ENCODE peak calls at places on chromosomes 6 and 20, in seven cellular contexts. O, P, M, B, K, R and Z are unnamed samples.

GRCh38 chr6:3227363-3228045 is at the start of gene TUBB2B:
- DNase-seq in O (no peak), P (no peak), M (no peak), B (peak), K (peak), R (no peak), Z (no peak)

GRCh38 chr6:156310701-156311100 is 466.5 kb upstream of the ARID1B start:
- DNase-seq in O (no peak), P (no peak), M (no peak), B (peak), K (no peak), R (no peak), Z (no peak)

GRCh38 chr6:76644231-76644630 is 571.8 kb upstream of the IMPG1 start:
- DNase-seq in O (no peak), P (no peak), M (no peak), B (no peak), K (no peak), R (no peak), Z (no peak)

GRCh38 chr6:53921639-53922038 is 126.8 kb downstream of the LRRC1 start:
- DNase-seq in O (no peak), P (no peak), M (no peak), B (no peak), K (no peak), R (no peak), Z (no peak)

GRCh38 chr20:59122377-59122932 is 41.2 kb upstream of the ZNF831 start:
- DNase-seq in O (no peak), P (no peak), M (no peak), B (no peak), K (no peak), R (no peak), Z (no peak)

GRCh38 chr6:162907876-162908481 is 180.2 kb downstream of the PACRG start:
- DNase-seq in O (no peak), P (no peak), M (peak), B (peak), K (peak), R (no peak), Z (no peak)

GRCh38 chr6:168432196-168432595 is 8.8 kb upstream of the SMOC2 start:
- DNase-seq in O (no peak), P (no peak), M (no peak), B (no peak), K (no peak), R (no peak), Z (no peak)

GRCh38 chr20:57398231-57398821 is 7.1 kb downstream of the RBM38 start:
- DNase-seq in O (peak), P (peak), M (no peak), B (no peak), K (no peak), R (peak), Z (peak)

GRCh38 chr20:47146703-47147102 is 209.8 kb downstream of the ZMYND8 start:
- DNase-seq in O (no peak), P (no peak), M (no peak), B (no peak), K (peak), R (no peak), Z (no peak)

GRCh38 chr20:60063739-60064138 is 105.5 kb downstream of the CDH26 start:
- DNase-seq in O (no peak), P (no peak), M (no peak), B (no peak), K (no peak), R (no peak), Z (no peak)

GRCh38 chr20:9179193-9179802 is 110.4 kb downstream of the PLCB4 start:
- DNase-seq in O (no peak), P (no peak), M (peak), B (no peak), K (peak), R (no peak), Z (no peak)

GRCh38 chr6:81105998-81106397 is 646.5 kb downstream of the TENT5A start:
- DNase-seq in O (no peak), P (no peak), M (no peak), B (peak), K (no peak), R (no peak), Z (no peak)

GRCh38 chr6:54717849-54718455 is 128.6 kb upstream of the FAM83B start:
- DNase-seq in O (peak), P (peak), M (no peak), B (peak), K (peak), R (peak), Z (peak)

GRCh38 chr6:144215402-144215931 is 65.2 kb downstream of the STX11 start:
- DNase-seq in O (peak), P (peak), M (no peak), B (peak), K (peak), R (no peak), Z (peak)

GRCh38 chr20:35888659-35889058 is 65.6 kb downstream of the SCAND1 start:
- DNase-seq in O (no peak), P (no peak), M (no peak), B (no peak), K (no peak), R (no peak), Z (no peak)

GRCh38 chr20:57080796-57081195 is 185.6 kb downstream of the BMP7 start:
- DNase-seq in O (no peak), P (no peak), M (no peak), B (no peak), K (no peak), R (no peak), Z (no peak)

GRCh38 chr6:120410586-120410985 is 923.7 kb downstream of the TBC1D32 start:
- DNase-seq in O (no peak), P (no peak), M (no peak), B (no peak), K (no peak), R (no peak), Z (no peak)

GRCh38 chr6:62400521-62401259 is 114.7 kb upstream of the KHDRBS2 start:
- DNase-seq in O (no peak), P (no peak), M (no peak), B (no peak), K (no peak), R (no peak), Z (no peak)

GRCh38 chr6:6925391-6926164 is 182.2 kb upstream of the RREB1 start:
- DNase-seq in O (no peak), P (no peak), M (no peak), B (no peak), K (no peak), R (no peak), Z (no peak)

GRCh38 chr6:165659945-165660862 is 2.8 kb downstream of the PDE10A start:
- DNase-seq in O (no peak), P (no peak), M (no peak), B (no peak), K (no peak), R (no peak), Z (no peak)

GRCh38 chr6:137234505-137234863 is 15.3 kb upstream of the IFNGR1 start:
- DNase-seq in O (no peak), P (peak), M (no peak), B (no peak), K (peak), R (peak), Z (peak)

GRCh38 chr20:49935746-49936152 is 448 bp upstream of the RNF114 start:
- DNase-seq in O (no peak), P (no peak), M (no peak), B (peak), K (no peak), R (no peak), Z (no peak)

GRCh38 chr20:20525756-20526155 is 157.9 kb downstream of the INSM1 start:
- DNase-seq in O (no peak), P (no peak), M (no peak), B (peak), K (no peak), R (no peak), Z (no peak)

GRCh38 chr6:139251377-139252017 is 40.3 kb downstream of the TXLNB start:
- DNase-seq in O (no peak), P (no peak), M (no peak), B (no peak), K (no peak), R (no peak), Z (no peak)

GRCh38 chr20:24502661-24503060 is 33.2 kb downstream of the SYNDIG1 start:
- DNase-seq in O (no peak), P (no peak), M (no peak), B (no peak), K (no peak), R (no peak), Z (no peak)

GRCh38 chr6:72966628-72967280 is 258.5 kb downstream of the KHDC1L start:
- DNase-seq in O (no peak), P (no peak), M (no peak), B (peak), K (no peak), R (no peak), Z (no peak)

GRCh38 chr6:149896491-149896890 is 1.4 kb downstream of the RAET1E start:
- DNase-seq in O (no peak), P (no peak), M (no peak), B (no peak), K (no peak), R (no peak), Z (no peak)

GRCh38 chr6:8013763-8014162 is 50.4 kb downstream of the BLOC1S5 start:
- DNase-seq in O (no peak), P (no peak), M (no peak), B (peak), K (no peak), R (no peak), Z (no peak)

GRCh38 chr6:137370871-137371633 is 123.1 kb downstream of the OLIG3 start:
- DNase-seq in O (no peak), P (no peak), M (no peak), B (peak), K (no peak), R (no peak), Z (no peak)

GRCh38 chr6:14273196-14273595 is 155.6 kb downstream of the CD83 start:
- DNase-seq in O (no peak), P (no peak), M (no peak), B (peak), K (no peak), R (no peak), Z (no peak)

GRCh38 chr6:125063307-125063706 is 90.3 kb upstream of the TPD52L1 start:
- DNase-seq in O (no peak), P (no peak), M (no peak), B (no peak), K (no peak), R (no peak), Z (no peak)

GRCh38 chr6:56671160-56671559 is 28.5 kb upstream of the DST start:
- DNase-seq in O (no peak), P (no peak), M (no peak), B (peak), K (no peak), R (no peak), Z (no peak)

GRCh38 chr20:11952621-11953020 is 34.9 kb downstream of the BTBD3 start:
- DNase-seq in O (no peak), P (no peak), M (no peak), B (no peak), K (no peak), R (no peak), Z (no peak)

GRCh38 chr6:122839477-122839876 is 50.4 kb downstream of the SMPDL3A start:
- DNase-seq in O (peak), P (peak), M (no peak), B (peak), K (peak), R (peak), Z (peak)

GRCh38 chr20:38057351-38057972 is 23.9 kb downstream of the RPRD1B start:
- DNase-seq in O (peak), P (peak), M (no peak), B (peak), K (peak), R (peak), Z (peak)

GRCh38 chr20:1364106-1364505 is 28.7 kb downstream of the FKBP1A start:
- DNase-seq in O (no peak), P (no peak), M (no peak), B (no peak), K (no peak), R (peak), Z (peak)